ENCODE peak calls at places on chromosomes 16 and 17, in nine cellular contexts. G is trophoblast cell; O is OCI-LY7; D is cardiac muscle cell; K is adipocyte; T is kidney epithelial cell; W is psoas muscle; Z is naive thymus-derived CD4-positive, alpha-beta T cell; U is transverse colon. I is an unnamed sample.

GRCh38 chr17:50165066-50165465 is 739 bp upstream of the SGCA start:
- DNase-seq in D (no peak), W (peak), G (no peak), K (no peak), Z (no peak), O (no peak), T (no peak), U (no peak), I (no peak)

GRCh38 chr16:85593503-85594195 is 19.5 kb upstream of the GSE1 start:
- DNase-seq in Z (no peak), U (no peak), O (no peak), D (no peak), K (no peak), T (no peak), G (no peak), W (no peak), I (no peak)

GRCh38 chr16:49855280-49855821 is 561 bp downstream of the ZNF423 start:
- DNase-seq in O (peak), U (peak), G (peak), W (peak), Z (peak), K (peak), T (no peak), D (peak), I (peak)

GRCh38 chr16:11330526-11331237 is 14.6 kb upstream of the RMI2 start:
- DNase-seq in G (no peak), K (no peak), D (no peak), O (no peak), Z (no peak), W (no peak), U (no peak), T (no peak), I (no peak)

GRCh38 chr17:57989011-57989345 is 924 bp upstream of the VEZF1 start:
- DNase-seq in K (peak), G (no peak), W (peak), T (no peak), O (no peak), U (peak), D (no peak), Z (no peak), I (no peak)

GRCh38 chr17:67557052-67557845 is 160.5 kb upstream of the NOL11 start:
- DNase-seq in T (no peak), D (no peak), G (no peak), Z (no peak), K (no peak), U (no peak), W (no peak), O (no peak), I (no peak)

GRCh38 chr17:49260922-49261291 is 30.3 kb upstream of the PHOSPHO1 start:
- DNase-seq in O (no peak), G (no peak), Z (no peak), W (no peak), U (no peak), T (no peak), K (no peak), D (no peak), I (no peak)

GRCh38 chr16:74190292-74190691 is 106.3 kb upstream of the PSMD7 start:
- DNase-seq in D (no peak), O (no peak), U (no peak), G (no peak), K (no peak), W (no peak), T (no peak), Z (no peak), I (no peak)

GRCh38 chr16:79587897-79588296 is 12.6 kb downstream of the MAF start:
- DNase-seq in O (no peak), K (no peak), Z (no peak), G (no peak), U (no peak), T (no peak), D (no peak), W (no peak), I (no peak)

GRCh38 chr16:35185366-35186044 is 1726.1 kb downstream of the TP53TG3F start:
- DNase-seq in O (no peak), Z (no peak), T (no peak), W (no peak), G (no peak), K (no peak), U (no peak), D (no peak), I (no peak)

GRCh38 chr17:30273373-30273772 is 18.4 kb downstream of the BLMH start:
- DNase-seq in D (peak), W (no peak), T (no peak), K (peak), Z (no peak), U (no peak), G (no peak), O (no peak), I (no peak)

GRCh38 chr16:3951861-3952332 is 71.4 kb upstream of the CREBBP start:
- DNase-seq in Z (no peak), G (no peak), U (no peak), O (no peak), D (peak), K (peak), T (no peak), W (peak), I (no peak)

GRCh38 chr16:83040174-83040573 is 413.4 kb downstream of the CDH13 start:
- DNase-seq in W (no peak), Z (no peak), G (no peak), K (no peak), T (no peak), O (no peak), U (no peak), D (no peak), I (no peak)

GRCh38 chr16:66899945-66900688 is 18.6 kb downstream of the CDH16 start:
- DNase-seq in W (peak), K (peak), G (no peak), Z (no peak), U (peak), D (peak), O (no peak), T (peak), I (no peak)

GRCh38 chr16:47016700-47017133 is 43.2 kb upstream of the DNAJA2 start:
- DNase-seq in O (no peak), T (no peak), K (no peak), G (no peak), D (peak), W (no peak), Z (no peak), U (no peak), I (no peak)

GRCh38 chr16:72798212-72798611 is 249.7 kb downstream of the ZFHX3 start:
- DNase-seq in W (no peak), U (no peak), T (no peak), Z (no peak), G (no peak), D (no peak), K (no peak), O (no peak), I (no peak)

GRCh38 chr16:35187665-35188225 is 1728.3 kb downstream of the TP53TG3F start:
- DNase-seq in G (no peak), T (no peak), K (no peak), Z (no peak), D (no peak), U (no peak), O (no peak), W (no peak), I (no peak)

GRCh38 chr16:282491-282890 is 473 bp upstream of the PDIA2 start:
- DNase-seq in T (no peak), O (no peak), W (peak), Z (no peak), U (no peak), K (no peak), G (no peak), D (no peak), I (no peak)

GRCh38 chr17:42110301-42111264 is 1.9 kb downstream of the DHX58 start:
- DNase-seq in W (no peak), T (no peak), K (no peak), D (no peak), U (no peak), O (peak), Z (no peak), G (no peak), I (no peak)

GRCh38 chr17:42109086-42109485 is 3.4 kb downstream of the DHX58 start:
- DNase-seq in K (no peak), O (no peak), U (no peak), D (no peak), T (no peak), G (no peak), W (no peak), Z (no peak), I (no peak)

GRCh38 chr17:42107124-42107523 is 5.4 kb downstream of the DHX58 start:
- DNase-seq in D (no peak), Z (no peak), K (no peak), O (no peak), W (no peak), G (no peak), T (no peak), U (no peak), I (no peak)

GRCh38 chr17:42106009-42106408 is 6.5 kb downstream of the DHX58 start:
- DNase-seq in D (no peak), Z (no peak), U (no peak), K (no peak), O (no peak), W (no peak), G (no peak), T (no peak), I (no peak)

DNA sequence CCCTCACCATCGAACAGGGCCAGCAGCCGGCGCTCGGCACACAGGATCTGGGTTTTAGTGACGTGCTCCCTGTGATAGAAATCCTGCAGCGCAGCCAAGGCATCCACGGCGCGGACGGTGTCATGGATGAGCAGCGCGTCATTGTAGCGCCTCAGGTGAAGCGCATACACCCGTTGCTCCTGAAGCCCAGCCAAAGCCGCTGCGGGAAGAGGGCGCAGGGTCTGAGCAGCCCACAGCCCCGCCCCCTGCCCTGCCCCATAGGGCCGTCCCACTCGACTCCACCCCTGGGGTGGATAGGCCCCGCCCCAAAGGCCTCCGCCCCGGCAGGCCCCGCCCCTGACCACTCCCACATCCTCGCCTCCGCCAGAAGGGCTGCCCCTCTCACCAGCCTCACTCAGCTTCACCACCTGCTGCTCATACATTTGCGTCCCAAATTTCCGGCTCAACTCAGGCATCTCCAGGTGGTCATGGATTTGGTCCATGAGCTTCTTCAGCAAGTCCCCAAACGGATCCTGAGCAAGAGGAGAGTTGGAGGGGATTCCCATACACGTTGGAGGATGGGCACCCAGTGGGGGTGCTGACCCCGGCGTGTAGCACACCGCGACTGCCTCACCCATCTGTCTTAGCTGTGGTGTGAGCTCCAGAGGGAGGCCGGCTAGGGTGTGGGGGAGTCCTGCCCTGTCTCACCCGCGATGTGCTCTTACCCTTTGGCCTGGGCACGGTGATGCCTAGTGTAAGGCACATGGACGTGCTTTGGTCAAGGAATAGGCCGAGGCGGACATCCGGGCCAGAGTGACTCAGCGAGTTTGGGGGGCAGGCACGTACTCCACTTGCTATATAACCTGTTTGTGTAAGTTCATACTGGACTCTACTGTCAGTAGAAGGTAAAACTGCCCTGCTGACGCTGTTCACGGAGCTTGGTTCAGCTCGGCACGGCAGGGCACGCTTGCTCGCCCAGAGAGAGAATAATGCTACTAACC is 4.6 kb downstream of the DHX58 start:
- DNase-seq in U (peak), G (peak), D (peak), T (no peak), Z (peak), K (peak), W (peak), O (peak), I (peak)
- H3K4me3 ChIP-seq in U (peak), G (no peak), D (peak), T (peak), Z (no peak), K (no peak), W (peak), O (peak), I (no peak)

GRCh38 chr17:59366773-59367656 is 35.6 kb downstream of the YPEL2 start:
- DNase-seq in K (peak), Z (no peak), T (no peak), O (no peak), D (no peak), U (peak), W (no peak), G (peak), I (no peak)
- H3K4me3 ChIP-seq in K (peak), Z (no peak), T (no peak), O (no peak), D (peak), U (no peak), W (peak), G (no peak), I (no peak)

DNA sequence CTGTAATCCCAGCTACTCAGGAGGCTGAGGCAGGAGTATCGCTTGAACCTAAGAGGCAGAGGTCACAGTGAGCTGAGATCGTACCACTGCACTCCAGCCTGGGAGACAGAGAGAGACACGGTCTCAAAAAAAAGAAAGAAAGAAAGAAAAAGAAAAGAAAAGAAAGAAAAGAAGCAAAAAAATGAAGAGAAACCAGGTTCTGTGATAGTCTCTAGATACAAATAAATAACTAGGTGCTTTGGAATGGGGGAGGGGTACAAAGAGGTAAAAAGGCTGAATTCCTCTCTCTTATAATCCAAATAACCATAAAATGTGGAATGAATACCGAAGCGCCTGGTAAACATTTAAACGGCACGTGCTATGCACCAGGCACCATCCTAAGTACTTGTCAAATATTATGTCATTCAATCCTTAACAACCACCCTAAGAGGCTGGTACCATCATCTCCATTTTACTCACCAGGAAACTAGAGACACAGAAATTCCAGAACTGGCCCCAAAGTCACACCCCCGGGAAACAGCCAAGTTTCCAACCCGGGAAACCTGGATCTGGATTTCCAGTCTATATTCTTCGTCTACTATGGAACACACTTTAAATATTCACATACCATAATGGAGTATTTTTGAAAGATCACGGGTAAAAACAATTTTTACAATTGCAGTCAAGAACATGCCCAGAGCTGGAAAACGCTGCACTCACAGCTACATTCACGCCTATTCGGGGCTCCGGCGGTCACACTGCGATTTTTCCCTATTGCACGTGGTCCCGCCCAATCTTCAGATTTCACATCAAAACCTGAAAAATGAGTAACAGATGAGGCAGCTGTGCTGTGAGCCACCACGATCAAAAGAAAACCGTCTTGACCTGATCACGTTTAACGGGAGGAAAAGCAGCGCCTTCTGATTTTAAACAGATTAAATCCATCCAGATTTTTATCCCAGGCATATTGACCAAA is 10.5 kb downstream of the NXN start:
- DNase-seq in T (no peak), D (no peak), O (no peak), K (peak), G (no peak), U (no peak), W (no peak), Z (no peak), I (no peak)
- H3K4me3 ChIP-seq in T (no peak), D (no peak), O (no peak), K (peak), G (no peak), U (no peak), W (peak), Z (no peak), I (no peak)

DNA sequence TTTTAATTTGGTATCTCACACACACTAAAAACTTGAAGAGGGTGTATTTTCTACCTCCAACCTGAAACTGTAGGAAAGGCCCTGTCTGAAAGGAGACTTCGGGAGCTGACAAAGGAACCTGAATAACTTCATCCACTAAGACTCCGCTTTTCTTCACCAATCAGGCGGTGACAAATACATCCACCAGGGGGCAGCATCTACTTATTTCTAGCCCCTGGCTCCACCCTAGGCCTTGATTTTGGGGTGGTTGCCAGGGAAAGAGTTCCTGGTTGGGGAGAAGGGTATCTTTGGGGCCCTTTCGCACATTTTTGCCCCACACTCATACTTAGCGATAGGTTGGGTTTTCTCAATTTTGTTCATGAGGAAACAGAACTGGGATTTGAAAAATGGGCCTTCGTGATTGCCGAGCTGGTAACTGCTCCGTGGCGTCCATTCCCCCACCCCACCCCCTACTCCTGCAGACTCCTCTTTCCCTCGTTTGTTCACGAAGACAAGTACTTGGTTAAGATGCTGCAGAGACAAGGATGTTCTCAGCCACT is 4.8 kb upstream of the ARL4D start:
- DNase-seq in O (peak), K (peak), Z (peak), T (no peak), U (peak), G (peak), D (peak), W (peak), I (peak)
- H3K4me3 ChIP-seq in O (no peak), K (peak), Z (no peak), T (no peak), U (no peak), G (no peak), D (no peak), W (peak), I (peak)

DNA sequence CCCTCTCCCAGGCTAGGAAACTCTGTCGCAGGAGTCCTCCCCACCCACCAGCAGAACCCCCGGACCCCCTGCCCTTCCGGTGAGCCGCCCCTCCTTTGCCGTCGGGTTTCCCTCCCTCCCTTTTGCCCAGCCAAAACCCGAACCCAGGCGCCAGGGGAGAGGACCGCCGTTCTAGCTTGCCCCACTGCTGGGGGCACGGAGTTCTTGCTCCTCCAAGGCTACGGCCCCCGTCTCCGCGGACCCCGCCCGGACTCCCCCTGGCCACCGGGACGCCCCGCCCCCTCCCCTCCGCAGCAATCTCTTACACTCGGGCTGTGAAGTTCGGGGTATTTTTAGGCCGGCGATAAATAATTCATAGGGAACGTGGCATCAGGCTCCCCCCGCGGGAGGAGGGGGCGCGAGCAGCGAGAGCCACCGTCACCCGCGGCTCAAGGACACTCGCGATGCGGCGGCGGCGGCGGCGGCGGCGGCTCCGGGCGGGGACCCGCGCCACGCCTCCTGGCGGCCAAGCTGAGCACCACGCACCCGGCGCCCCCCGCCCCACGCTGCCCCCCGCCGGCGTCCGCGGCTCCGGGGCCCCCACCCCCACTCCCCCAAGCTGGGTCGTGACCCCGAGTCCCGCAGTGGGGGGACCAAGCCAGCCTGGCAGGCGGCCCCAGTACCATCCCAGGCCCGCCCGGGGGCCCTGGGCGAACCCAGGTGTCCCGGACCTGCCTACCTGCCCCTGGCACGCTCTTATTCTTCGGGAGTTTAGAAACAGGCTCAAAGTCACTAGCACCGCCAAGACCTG is at the start of gene GRIN2C:
- DNase-seq in U (no peak), W (no peak), G (peak), K (peak), O (no peak), Z (peak), D (no peak), T (no peak), I (peak)
- H3K4me3 ChIP-seq in U (peak), W (peak), G (no peak), K (no peak), O (no peak), Z (peak), D (peak), T (no peak), I (no peak)

DNA sequence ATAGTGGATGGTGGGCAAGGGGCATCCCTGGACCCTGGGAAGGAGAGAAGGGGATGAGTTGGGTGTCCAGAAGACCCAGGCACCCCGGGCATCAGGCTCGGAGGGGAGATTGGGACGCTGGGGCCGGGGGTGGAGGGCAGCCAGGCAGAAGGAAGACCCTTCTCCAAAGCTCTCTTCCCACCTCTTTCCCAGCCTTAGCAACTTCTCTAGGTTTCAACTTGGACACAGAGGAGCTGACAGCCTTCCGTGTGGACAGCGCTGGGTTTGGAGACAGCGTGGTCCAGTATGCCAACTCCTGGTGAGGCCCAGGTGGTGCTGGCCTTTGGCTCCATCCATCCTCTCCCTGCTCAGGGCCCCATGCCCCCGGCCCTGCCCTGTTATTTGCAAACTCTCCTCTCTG is 725 bp downstream of the ITGAX start:
- DNase-seq in Z (no peak), U (no peak), K (no peak), G (no peak), O (no peak), D (no peak), T (no peak), W (peak), I (no peak)
- H3K4me3 ChIP-seq in Z (no peak), U (no peak), K (no peak), G (no peak), O (no peak), D (no peak), T (no peak), W (no peak), I (no peak)

GRCh38 chr16:30995927-30996323 is 10.9 kb downstream of the HSD3B7 start:
- DNase-seq in W (no peak), T (no peak), K (no peak), U (no peak), G (no peak), D (no peak), Z (no peak), O (no peak), I (no peak)
- H3K4me3 ChIP-seq in W (no peak), T (no peak), K (peak), U (peak), G (no peak), D (no peak), Z (no peak), O (peak), I (no peak)

I was measured in CD4-positive, alpha-beta memory T cell.